ENCODE peak calls at places on chromosome 2, in ten cellular contexts. B, N, C, O, X, Q, S, K, T and J are unnamed samples.

GRCh38 chr2:128169497-128169896 is 78.5 kb downstream of the UGGT1 start:
- DNase-seq in B (no peak), N (peak), C (no peak), O (no peak), X (peak), Q (no peak), S (no peak), K (no peak), T (no peak), J (no peak)

GRCh38 chr2:217510790-217511291 is 492.0 kb downstream of the TNS1 start:
- DNase-seq in B (peak), N (peak), C (no peak), O (peak), X (peak), Q (peak), S (peak), K (peak), T (peak), J (peak)

GRCh38 chr2:4047961-4048891 is 344.9 kb downstream of the DCDC2C start:
- DNase-seq in B (no peak), N (no peak), C (no peak), O (no peak), X (no peak), Q (peak), S (no peak), K (no peak), T (no peak), J (no peak)

GRCh38 chr2:28687181-28687580 is 64.4 kb upstream of the PPP1CB start:
- DNase-seq in B (no peak), N (no peak), C (no peak), O (no peak), X (no peak), Q (no peak), S (no peak), K (no peak), T (no peak), J (no peak)

GRCh38 chr2:209208211-209208610 is 215.6 kb upstream of the MAP2 start:
- DNase-seq in B (peak), N (no peak), C (no peak), O (no peak), X (no peak), Q (peak), S (no peak), K (peak), T (peak), J (no peak)

GRCh38 chr2:99299580-99299979 is 1.4 kb downstream of the LYG1 start:
- DNase-seq in B (no peak), N (no peak), C (no peak), O (no peak), X (no peak), Q (no peak), S (no peak), K (no peak), T (no peak), J (no peak)

GRCh38 chr2:233822101-233822771 is 32.1 kb downstream of the HJURP start:
- DNase-seq in B (no peak), N (no peak), C (no peak), O (no peak), X (no peak), Q (no peak), S (no peak), K (no peak), T (no peak), J (no peak)

GRCh38 chr2:36296798-36297197 is 58.8 kb upstream of the CRIM1 start:
- DNase-seq in B (no peak), N (no peak), C (no peak), O (no peak), X (no peak), Q (no peak), S (no peak), K (no peak), T (no peak), J (no peak)

GRCh38 chr2:200025717-200026116 is 70.3 kb downstream of the MAIP1 start:
- DNase-seq in B (no peak), N (no peak), C (no peak), O (no peak), X (no peak), Q (no peak), S (no peak), K (peak), T (no peak), J (no peak)

GRCh38 chr2:229270551-229271410 is at the start of gene PID1:
- DNase-seq in B (peak), N (peak), C (no peak), O (peak), X (no peak), Q (no peak), S (no peak), K (no peak), T (no peak), J (peak)

GRCh38 chr2:237546876-237547395 is 19.4 kb upstream of the PRLH start:
- DNase-seq in B (no peak), N (no peak), C (no peak), O (no peak), X (no peak), Q (no peak), S (no peak), K (no peak), T (no peak), J (no peak)

GRCh38 chr2:186575302-186575701 is 14.6 kb upstream of the ITGAV start:
- DNase-seq in B (peak), N (peak), C (no peak), O (peak), X (peak), Q (no peak), S (no peak), K (peak), T (no peak), J (peak)

GRCh38 chr2:18479901-18480369 is 80.5 kb downstream of the RDH14 start:
- DNase-seq in B (no peak), N (peak), C (no peak), O (no peak), X (no peak), Q (no peak), S (no peak), K (no peak), T (no peak), J (peak)

GRCh38 chr2:144508162-144508765 is 11.7 kb downstream of the ZEB2 start:
- DNase-seq in B (no peak), N (no peak), C (no peak), O (no peak), X (no peak), Q (no peak), S (peak), K (no peak), T (peak), J (no peak)